ENCODE peak calls at places on chromosome 4, in seven cellular contexts. One of them, this sample, is unnamed.

GRCh38 chr4:168309781-168310180 is 8.8 kb downstream of the DDX60 start:
- DNase-seq in fibroblast of pulmonary artery: peak
- DNase-seq in sigmoid colon: no peak
- DNase-seq in suprapubic skin: no peak
- DNase-seq in foreskin fibroblast: peak
- DNase-seq in fibroblast of mammary gland: no peak
- DNase-seq in tibial artery: no peak
- DNase-seq in this sample: no peak

GRCh38 chr4:32624943-32625603 is 1904.9 kb downstream of the PCDH7 start:
- DNase-seq in fibroblast of pulmonary artery: peak
- DNase-seq in sigmoid colon: no peak
- DNase-seq in suprapubic skin: no peak
- DNase-seq in foreskin fibroblast: peak
- DNase-seq in fibroblast of mammary gland: peak
- DNase-seq in tibial artery: no peak
- DNase-seq in this sample: no peak

GRCh38 chr4:1401409-1402020 is 4.7 kb downstream of the NKX1-1 start:
- DNase-seq in fibroblast of pulmonary artery: no peak
- DNase-seq in sigmoid colon: peak
- DNase-seq in suprapubic skin: peak
- DNase-seq in foreskin fibroblast: no peak
- DNase-seq in fibroblast of mammary gland: no peak
- DNase-seq in tibial artery: peak
- DNase-seq in this sample: no peak

GRCh38 chr4:123340381-123340701 is 56.3 kb upstream of the SPRY1 start:
- DNase-seq in fibroblast of pulmonary artery: peak
- DNase-seq in sigmoid colon: no peak
- DNase-seq in suprapubic skin: no peak
- DNase-seq in foreskin fibroblast: peak
- DNase-seq in fibroblast of mammary gland: peak
- DNase-seq in tibial artery: no peak
- DNase-seq in this sample: peak

GRCh38 chr4:105709081-105709450 is 482 bp downstream of the GSTCD start:
- DNase-seq in fibroblast of pulmonary artery: no peak
- DNase-seq in sigmoid colon: no peak
- DNase-seq in suprapubic skin: peak
- DNase-seq in foreskin fibroblast: no peak
- DNase-seq in fibroblast of mammary gland: peak
- DNase-seq in tibial artery: no peak
- DNase-seq in this sample: no peak

GRCh38 chr4:4170596-4171150 is 56.1 kb downstream of the OTOP1 start:
- DNase-seq in fibroblast of pulmonary artery: no peak
- DNase-seq in sigmoid colon: no peak
- DNase-seq in suprapubic skin: no peak
- DNase-seq in foreskin fibroblast: no peak
- DNase-seq in fibroblast of mammary gland: no peak
- DNase-seq in tibial artery: no peak
- DNase-seq in this sample: no peak

GRCh38 chr4:11624370-11624769 is 195.7 kb upstream of the HS3ST1 start:
- DNase-seq in fibroblast of pulmonary artery: no peak
- DNase-seq in sigmoid colon: no peak
- DNase-seq in suprapubic skin: no peak
- DNase-seq in foreskin fibroblast: no peak
- DNase-seq in fibroblast of mammary gland: no peak
- DNase-seq in tibial artery: no peak
- DNase-seq in this sample: no peak

GRCh38 chr4:78496021-78496643 is 55.4 kb upstream of the ANXA3 start:
- DNase-seq in fibroblast of pulmonary artery: peak
- DNase-seq in sigmoid colon: no peak
- DNase-seq in suprapubic skin: no peak
- DNase-seq in foreskin fibroblast: no peak
- DNase-seq in fibroblast of mammary gland: peak
- DNase-seq in tibial artery: no peak
- DNase-seq in this sample: no peak

DNA sequence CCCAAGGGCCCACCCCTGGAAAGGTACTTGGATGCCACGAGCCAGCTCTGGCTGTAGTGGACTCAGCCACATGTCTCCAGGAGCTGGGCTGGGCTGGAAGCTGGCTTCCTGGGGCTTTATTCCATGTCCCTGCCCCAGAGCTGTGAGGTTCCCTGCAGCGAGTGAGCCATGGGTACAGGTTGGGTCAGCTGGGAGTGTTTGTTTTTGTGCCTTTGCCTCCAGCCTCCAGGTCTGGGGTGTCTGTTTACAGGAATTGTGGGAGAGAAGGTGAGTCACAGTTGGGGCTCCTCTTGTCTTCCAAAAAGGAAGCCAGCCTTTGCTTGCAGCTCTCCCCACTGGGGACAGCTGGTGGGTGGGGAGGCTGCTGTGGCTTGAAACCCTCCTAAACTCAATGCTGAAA is 21.5 kb downstream of the SORCS2 start:
- DNase-seq in fibroblast of pulmonary artery: no peak
- DNase-seq in sigmoid colon: no peak
- DNase-seq in suprapubic skin: no peak
- DNase-seq in foreskin fibroblast: no peak
- DNase-seq in fibroblast of mammary gland: no peak
- DNase-seq in tibial artery: no peak
- DNase-seq in this sample: no peak
- H3K4me3 ChIP-seq in fibroblast of pulmonary artery: no peak
- H3K4me3 ChIP-seq in sigmoid colon: no peak
- H3K4me3 ChIP-seq in suprapubic skin: no peak
- H3K4me3 ChIP-seq in foreskin fibroblast: no peak
- H3K4me3 ChIP-seq in fibroblast of mammary gland: no peak
- H3K4me3 ChIP-seq in tibial artery: no peak
- H3K4me3 ChIP-seq in this sample: no peak

GRCh38 chr4:144611850-144612249 is 34.1 kb upstream of the HHIP start:
- DNase-seq in fibroblast of pulmonary artery: peak
- DNase-seq in sigmoid colon: no peak
- DNase-seq in suprapubic skin: no peak
- DNase-seq in foreskin fibroblast: no peak
- DNase-seq in fibroblast of mammary gland: peak
- DNase-seq in tibial artery: no peak
- DNase-seq in this sample: no peak
- TF ChIP-seq CTCF in fibroblast of pulmonary artery: peak
- TF ChIP-seq CTCF in sigmoid colon: no peak
- TF ChIP-seq CTCF in suprapubic skin: no peak
- TF ChIP-seq CTCF in foreskin fibroblast: peak
- TF ChIP-seq CTCF in fibroblast of mammary gland: peak
- TF ChIP-seq CTCF in tibial artery: no peak
- TF ChIP-seq CTCF in this sample: peak

DNA sequence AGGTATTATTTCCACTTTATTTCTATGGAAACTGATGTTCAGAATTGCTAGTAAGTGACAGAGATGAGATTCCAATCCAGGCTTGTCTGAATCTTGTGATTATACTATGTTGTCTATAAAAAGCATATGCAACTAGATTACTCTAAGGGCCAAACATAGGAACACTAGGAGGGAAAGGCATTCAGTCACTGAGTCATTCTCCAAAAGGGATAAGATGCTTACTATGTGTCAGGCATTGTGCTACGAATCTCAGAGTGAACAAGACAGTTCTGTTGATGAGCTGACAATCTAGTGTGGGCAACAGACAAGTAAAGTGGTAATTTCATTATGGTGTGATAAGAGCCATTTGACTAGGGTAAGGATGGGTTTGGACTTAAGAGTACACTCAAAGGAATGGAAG is 77.2 kb downstream of the RASL11B start:
- DNase-seq in fibroblast of pulmonary artery: no peak
- DNase-seq in sigmoid colon: no peak
- DNase-seq in suprapubic skin: no peak
- DNase-seq in foreskin fibroblast: no peak
- DNase-seq in fibroblast of mammary gland: no peak
- DNase-seq in tibial artery: no peak
- DNase-seq in this sample: no peak
- H3K4me3 ChIP-seq in fibroblast of pulmonary artery: no peak
- H3K4me3 ChIP-seq in sigmoid colon: no peak
- H3K4me3 ChIP-seq in suprapubic skin: no peak
- H3K4me3 ChIP-seq in foreskin fibroblast: no peak
- H3K4me3 ChIP-seq in fibroblast of mammary gland: no peak
- H3K4me3 ChIP-seq in tibial artery: no peak
- H3K4me3 ChIP-seq in this sample: no peak

GRCh38 chr4:182309877-182310276 is 66.7 kb downstream of the TENM3 start:
- DNase-seq in fibroblast of pulmonary artery: no peak
- DNase-seq in sigmoid colon: no peak
- DNase-seq in suprapubic skin: no peak
- DNase-seq in foreskin fibroblast: no peak
- DNase-seq in fibroblast of mammary gland: no peak
- DNase-seq in tibial artery: no peak
- DNase-seq in this sample: no peak

GRCh38 chr4:182307746-182308145 is 64.5 kb downstream of the TENM3 start:
- DNase-seq in fibroblast of pulmonary artery: peak
- DNase-seq in sigmoid colon: no peak
- DNase-seq in suprapubic skin: no peak
- DNase-seq in foreskin fibroblast: peak
- DNase-seq in fibroblast of mammary gland: peak
- DNase-seq in tibial artery: no peak
- DNase-seq in this sample: peak

GRCh38 chr4:182303847-182304246 is 60.6 kb downstream of the TENM3 start:
- DNase-seq in fibroblast of pulmonary artery: no peak
- DNase-seq in sigmoid colon: no peak
- DNase-seq in suprapubic skin: no peak
- DNase-seq in foreskin fibroblast: no peak
- DNase-seq in fibroblast of mammary gland: no peak
- DNase-seq in tibial artery: no peak
- DNase-seq in this sample: no peak

GRCh38 chr4:182310316-182310715 is 67.1 kb downstream of the TENM3 start:
- DNase-seq in fibroblast of pulmonary artery: no peak
- DNase-seq in sigmoid colon: no peak
- DNase-seq in suprapubic skin: no peak
- DNase-seq in foreskin fibroblast: no peak
- DNase-seq in fibroblast of mammary gland: peak
- DNase-seq in tibial artery: no peak
- DNase-seq in this sample: no peak

DNA sequence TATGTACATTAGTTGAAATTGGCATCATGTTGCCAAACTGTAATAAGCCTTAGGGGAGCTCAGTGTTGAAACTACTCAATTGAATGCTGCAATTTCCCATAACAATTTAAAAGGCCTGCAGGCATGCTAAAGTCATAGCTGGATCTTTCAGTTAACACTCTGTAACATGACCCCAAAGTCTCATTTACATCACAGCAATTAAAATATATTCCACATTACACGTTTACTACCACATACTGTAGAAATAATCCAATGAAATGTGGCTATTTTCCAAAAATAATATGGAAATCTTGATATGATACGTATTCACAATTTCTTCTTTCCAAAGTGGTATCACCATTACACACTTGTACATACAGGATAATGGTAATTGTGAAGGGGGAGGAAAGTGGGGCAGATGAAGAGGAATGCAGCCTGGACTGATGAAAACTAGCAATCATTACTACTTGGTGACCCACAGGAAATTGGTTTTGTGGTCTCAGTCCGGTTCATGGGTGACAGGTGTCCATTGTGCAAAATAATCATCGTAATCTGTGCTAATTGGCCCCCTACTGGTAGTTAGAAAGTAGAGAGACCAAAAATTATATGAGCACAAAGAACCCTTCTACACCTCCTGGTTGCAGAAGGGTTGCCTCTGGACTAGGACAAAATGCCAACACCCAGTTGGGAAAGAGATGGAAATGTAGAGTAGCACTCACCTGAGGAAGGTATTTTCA is 63.7 kb downstream of the TENM3 start:
- DNase-seq in fibroblast of pulmonary artery: no peak
- DNase-seq in sigmoid colon: no peak
- DNase-seq in suprapubic skin: no peak
- DNase-seq in foreskin fibroblast: no peak
- DNase-seq in fibroblast of mammary gland: peak
- DNase-seq in tibial artery: no peak
- DNase-seq in this sample: no peak
- TF ChIP-seq CTCF in fibroblast of pulmonary artery: peak
- TF ChIP-seq CTCF in sigmoid colon: no peak
- TF ChIP-seq CTCF in suprapubic skin: no peak
- TF ChIP-seq CTCF in foreskin fibroblast: peak
- TF ChIP-seq CTCF in fibroblast of mammary gland: peak
- TF ChIP-seq CTCF in tibial artery: no peak
- TF ChIP-seq CTCF in this sample: peak

GRCh38 chr4:87011340-87012034 is 76.7 kb downstream of the AFF1 start:
- DNase-seq in fibroblast of pulmonary artery: peak
- DNase-seq in sigmoid colon: no peak
- DNase-seq in suprapubic skin: no peak
- DNase-seq in foreskin fibroblast: peak
- DNase-seq in fibroblast of mammary gland: peak
- DNase-seq in tibial artery: no peak
- DNase-seq in this sample: peak

GRCh38 chr4:87010192-87010591 is 75.4 kb downstream of the AFF1 start:
- DNase-seq in fibroblast of pulmonary artery: no peak
- DNase-seq in sigmoid colon: no peak
- DNase-seq in suprapubic skin: no peak
- DNase-seq in foreskin fibroblast: no peak
- DNase-seq in fibroblast of mammary gland: no peak
- DNase-seq in tibial artery: no peak
- DNase-seq in this sample: no peak

GRCh38 chr4:87009095-87009648 is 74.4 kb downstream of the AFF1 start:
- DNase-seq in fibroblast of pulmonary artery: no peak
- DNase-seq in sigmoid colon: no peak
- DNase-seq in suprapubic skin: no peak
- DNase-seq in foreskin fibroblast: no peak
- DNase-seq in fibroblast of mammary gland: no peak
- DNase-seq in tibial artery: no peak
- DNase-seq in this sample: no peak

GRCh38 chr4:87014284-87014782 is 79.5 kb downstream of the AFF1 start:
- DNase-seq in fibroblast of pulmonary artery: peak
- DNase-seq in sigmoid colon: no peak
- DNase-seq in suprapubic skin: no peak
- DNase-seq in foreskin fibroblast: no peak
- DNase-seq in fibroblast of mammary gland: no peak
- DNase-seq in tibial artery: no peak
- DNase-seq in this sample: no peak

GRCh38 chr4:87012265-87012953 is 77.6 kb downstream of the AFF1 start:
- DNase-seq in fibroblast of pulmonary artery: no peak
- DNase-seq in sigmoid colon: no peak
- DNase-seq in suprapubic skin: no peak
- DNase-seq in foreskin fibroblast: no peak
- DNase-seq in fibroblast of mammary gland: no peak
- DNase-seq in tibial artery: no peak
- DNase-seq in this sample: no peak
- H3K4me3 ChIP-seq in fibroblast of pulmonary artery: no peak
- H3K4me3 ChIP-seq in sigmoid colon: no peak
- H3K4me3 ChIP-seq in suprapubic skin: no peak
- H3K4me3 ChIP-seq in foreskin fibroblast: no peak
- H3K4me3 ChIP-seq in fibroblast of mammary gland: no peak
- H3K4me3 ChIP-seq in tibial artery: no peak
- H3K4me3 ChIP-seq in this sample: no peak

This sample was measured in brain microvascular endothelial cell.